ENCODE peak calls at places on chromosomes 6 and 20, in eight cellular contexts. I is dorsolateral prefrontal cortex; N is tibial artery; A is CD4-positive, alpha-beta T cell; B is uterus; J is psoas muscle; K is stomach; G is endothelial cell of umbilical vein. X is an unnamed sample. For H3K27me3, the result is how much of the 10 kb centered on the place peaks cover.

GRCh38 chr6:141492885-141493284 is 639.8 kb upstream of the GJE1 start:
- DNase-seq in A (no peak), K (no peak), N (no peak), B (no peak), I (no peak), G (no peak), J (no peak), X (no peak)

GRCh38 chr6:167449099-167449861 is 124.4 kb downstream of the TTLL2 start:
- DNase-seq in G (no peak), A (no peak), J (no peak), B (no peak), K (no peak), N (no peak), I (no peak), X (no peak)

GRCh38 chr20:5495026-5495425 is 178.3 kb upstream of the PROKR2 start:
- DNase-seq in K (no peak), N (no peak), G (no peak), J (no peak), I (no peak), A (no peak), B (no peak), X (no peak)

GRCh38 chr20:9467995-9468394 is 46.4 kb upstream of the LAMP5 start:
- DNase-seq in J (no peak), N (no peak), K (no peak), A (no peak), I (no peak), B (no peak), G (no peak), X (no peak)

GRCh38 chr6:95923518-95923917 is 92.3 kb upstream of the FUT9 start:
- DNase-seq in K (peak), I (no peak), A (no peak), N (no peak), B (no peak), J (no peak), G (no peak), X (no peak)

GRCh38 chr6:36075656-36076055 is 48.0 kb downstream of the MAPK14 start:
- DNase-seq in A (no peak), G (no peak), K (no peak), B (no peak), I (no peak), J (no peak), N (no peak), X (no peak)

GRCh38 chr6:89148016-89148750 is 2.3 kb downstream of the PM20D2 start:
- DNase-seq in K (no peak), B (no peak), I (no peak), A (no peak), N (no peak), G (no peak), J (no peak), X (no peak)

GRCh38 chr20:7015257-7015656 is 247.8 kb downstream of the BMP2 start:
- DNase-seq in G (no peak), N (no peak), B (no peak), I (no peak), J (no peak), A (no peak), K (no peak), X (no peak)

GRCh38 chr20:44030394-44030793 is 115.7 kb downstream of the TOX2 start:
- DNase-seq in A (no peak), K (peak), N (no peak), J (no peak), G (no peak), I (no peak), B (no peak), X (no peak)
- TF ChIP-seq CTCF in A (no peak), K (no peak), N (no peak), J (no peak), G (no peak), I (no peak), B (no peak), X (no peak)

GRCh38 chr20:59745716-59746115 is 141.4 kb downstream of the PHACTR3 start:
- DNase-seq in B (no peak), J (no peak), N (no peak), G (no peak), I (no peak), A (no peak), K (no peak), X (no peak)
- H3K27me3 ChIP-seq in B (under half), J (under half), N (under half), G (under half), I (under half), A (under half), K (under half), X (under half)

GRCh38 chr20:35306931-35307517 is 14.8 kb upstream of the FAM83C start:
- DNase-seq in A (no peak), I (peak), K (peak), J (peak), N (no peak), G (peak), B (no peak), X (peak)
- H3K27ac ChIP-seq in A (no peak), I (no peak), K (peak), J (peak), N (peak), G (peak), B (no peak), X (peak)

DNA sequence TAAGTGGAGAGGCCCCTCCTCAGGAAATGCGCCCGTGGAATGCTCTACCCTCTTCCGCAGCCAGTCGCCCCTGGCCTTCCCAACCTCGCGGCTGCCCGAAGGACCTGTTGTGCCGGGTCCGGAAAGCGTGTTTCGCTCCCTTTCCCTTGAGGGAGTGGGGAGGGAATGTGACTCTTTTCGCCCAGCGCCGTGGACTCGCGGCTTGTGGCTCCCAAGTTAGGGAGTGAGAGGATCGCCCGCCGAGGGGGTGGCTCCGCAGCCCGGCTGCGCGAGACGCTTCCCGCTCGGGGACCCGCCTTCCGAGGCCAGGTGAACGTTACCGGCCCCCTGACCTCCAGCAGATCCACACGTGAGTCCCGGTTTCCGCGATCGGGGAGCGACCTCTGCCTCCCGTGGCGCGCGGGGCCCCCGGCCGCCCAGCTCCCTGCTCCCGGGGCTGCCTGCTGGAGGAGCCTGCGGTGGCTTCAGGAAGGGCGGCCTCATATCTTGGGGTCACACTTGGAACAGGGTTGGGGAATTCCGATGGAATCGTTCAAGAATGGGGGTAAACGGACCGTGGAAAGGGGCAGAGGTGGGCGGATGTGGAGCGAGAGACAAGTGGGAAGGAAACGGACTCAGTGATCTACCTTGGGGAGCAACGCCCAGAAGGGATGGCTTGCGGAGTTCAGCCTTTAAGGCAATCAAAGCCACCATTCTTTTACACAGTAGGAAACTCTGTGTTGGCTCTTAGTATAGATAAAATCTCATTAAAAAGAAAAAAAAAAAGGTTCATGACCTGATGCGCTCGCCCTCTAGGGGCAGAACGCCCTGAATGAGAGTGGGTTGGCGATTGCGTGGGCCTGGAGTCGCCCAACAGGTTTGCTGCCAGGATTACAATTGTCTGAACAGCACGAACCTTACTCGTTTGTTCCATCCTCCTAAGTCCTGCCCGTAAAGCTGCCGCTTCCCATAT is 887 bp downstream of the TPD52L1 start:
- DNase-seq in N (peak), G (no peak), J (peak), B (peak), A (no peak), I (no peak), K (no peak), X (no peak)
- TF ChIP-seq CTCF in N (peak), G (no peak), J (peak), B (no peak), A (no peak), I (peak), K (peak), X (peak)

GRCh38 chr6:166052837-166053236 is 114.8 kb downstream of the TBXT start:
- DNase-seq in I (no peak), N (no peak), B (no peak), A (no peak), G (no peak), J (no peak), K (no peak), X (no peak)

GRCh38 chr6:166058064-166058739 is 109.4 kb downstream of the TBXT start:
- DNase-seq in A (no peak), I (no peak), G (no peak), K (no peak), J (no peak), B (peak), N (no peak), X (peak)

GRCh38 chr6:166055801-166056200 is 111.8 kb downstream of the TBXT start:
- DNase-seq in K (no peak), G (no peak), J (no peak), A (no peak), I (no peak), B (no peak), N (no peak), X (no peak)

GRCh38 chr6:166056637-166057036 is 111.0 kb downstream of the TBXT start:
- DNase-seq in I (peak), J (peak), G (no peak), N (peak), A (no peak), K (no peak), B (peak), X (peak)
- H3K27me3 ChIP-seq in I (under half), J (under half), G (under half), N (under half), A (under half), K (under half), B (under half), X (under half)

GRCh38 chr20:17875106-17875980 is 93.3 kb downstream of the SNX5 start:
- DNase-seq in I (no peak), A (no peak), K (peak), N (peak), B (peak), G (peak), J (peak), X (no peak)

GRCh38 chr20:17874271-17875105 is 94.1 kb downstream of the SNX5 start:
- DNase-seq in I (no peak), G (no peak), K (no peak), J (no peak), A (no peak), N (peak), B (no peak), X (no peak)

GRCh38 chr20:17872434-17872833 is 96.2 kb downstream of the SNX5 start:
- DNase-seq in N (no peak), J (no peak), B (no peak), A (no peak), G (no peak), K (no peak), I (no peak), X (no peak)

GRCh38 chr20:17872920-17873319 is 95.7 kb downstream of the SNX5 start:
- DNase-seq in N (peak), I (no peak), K (no peak), G (no peak), A (no peak), B (no peak), J (no peak), X (no peak)

GRCh38 chr20:17873410-17874270 is 95.0 kb downstream of the SNX5 start:
- DNase-seq in I (no peak), K (peak), N (peak), J (peak), A (no peak), G (peak), B (peak), X (peak)
- H3K27ac ChIP-seq in I (no peak), K (peak), N (peak), J (no peak), A (no peak), G (no peak), B (peak), X (peak)

DNA sequence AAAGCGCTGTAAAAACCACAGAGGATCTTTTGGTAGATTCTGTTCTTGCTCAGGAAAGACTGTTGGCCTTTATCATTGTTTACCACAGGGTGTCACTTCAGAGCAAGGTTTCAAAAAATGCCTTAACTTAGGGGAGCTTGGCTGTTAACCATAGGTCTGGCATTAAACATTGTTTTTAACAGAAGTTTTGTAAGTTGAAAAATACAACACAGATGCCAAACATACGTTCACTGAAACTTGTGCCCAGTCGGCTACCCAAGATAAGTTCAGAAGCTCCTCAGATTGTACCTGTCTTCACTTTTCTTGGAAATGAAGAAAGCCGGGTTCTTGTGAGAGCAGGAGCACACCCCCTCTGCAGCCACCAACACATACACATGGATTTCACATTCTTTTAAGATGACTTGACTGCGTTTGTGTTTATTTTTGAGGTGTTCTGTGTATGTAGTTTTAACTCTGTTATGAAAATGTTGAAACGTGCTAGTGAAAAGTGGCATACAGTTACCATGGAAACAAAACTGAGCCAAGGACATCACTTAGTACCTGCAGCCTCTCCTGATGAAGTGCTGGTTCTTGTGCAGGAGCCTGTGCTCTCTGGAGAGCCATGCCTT is 64.9 kb downstream of the SYCP2L start:
- DNase-seq in I (no peak), B (no peak), A (no peak), N (no peak), J (no peak), K (no peak), G (peak), X (peak)
- TF ChIP-seq CTCF in I (peak), B (peak), A (no peak), N (peak), J (peak), K (peak), G (peak), X (peak)

DNA sequence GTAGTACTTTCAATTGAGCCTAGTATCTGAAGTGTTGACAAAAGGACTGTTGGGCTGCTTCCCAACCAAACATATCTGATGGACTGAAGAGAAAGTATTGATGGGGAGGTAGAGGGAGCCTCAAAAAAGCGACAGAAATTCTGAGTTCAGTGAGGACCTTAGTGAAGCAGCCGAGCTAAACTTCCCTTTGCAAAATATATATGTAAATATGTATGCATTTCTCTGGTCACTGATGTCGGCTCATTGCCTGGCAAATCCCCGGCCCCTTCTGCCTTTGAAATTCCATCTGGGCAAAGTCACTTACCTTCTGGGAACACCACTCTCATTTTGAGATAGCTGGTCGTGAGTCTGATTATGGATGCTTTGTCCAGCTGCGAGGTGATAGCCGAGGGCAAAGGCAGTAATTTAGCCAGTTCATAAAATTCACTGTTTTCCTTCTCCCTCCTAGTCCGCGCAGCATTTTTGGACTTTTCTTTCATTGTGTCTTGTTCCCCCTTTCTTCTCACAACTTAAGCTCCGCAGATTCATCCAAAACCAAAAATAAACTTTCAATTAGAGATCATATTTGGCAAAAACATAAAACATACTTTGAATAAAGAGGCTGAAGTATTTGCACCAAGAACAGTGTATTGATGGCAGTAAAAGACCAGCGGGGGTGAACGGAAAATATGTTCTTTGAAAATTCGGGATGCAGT is 1.6 kb downstream of the SIM1 start:
- DNase-seq in N (no peak), G (peak), A (no peak), K (no peak), I (no peak), J (no peak), B (no peak), X (no peak)
- H3K27me3 ChIP-seq in N (half or more), G (half or more), A (half or more), K (half or more), I (half or more), J (under half), B (under half), X (half or more)

DNA sequence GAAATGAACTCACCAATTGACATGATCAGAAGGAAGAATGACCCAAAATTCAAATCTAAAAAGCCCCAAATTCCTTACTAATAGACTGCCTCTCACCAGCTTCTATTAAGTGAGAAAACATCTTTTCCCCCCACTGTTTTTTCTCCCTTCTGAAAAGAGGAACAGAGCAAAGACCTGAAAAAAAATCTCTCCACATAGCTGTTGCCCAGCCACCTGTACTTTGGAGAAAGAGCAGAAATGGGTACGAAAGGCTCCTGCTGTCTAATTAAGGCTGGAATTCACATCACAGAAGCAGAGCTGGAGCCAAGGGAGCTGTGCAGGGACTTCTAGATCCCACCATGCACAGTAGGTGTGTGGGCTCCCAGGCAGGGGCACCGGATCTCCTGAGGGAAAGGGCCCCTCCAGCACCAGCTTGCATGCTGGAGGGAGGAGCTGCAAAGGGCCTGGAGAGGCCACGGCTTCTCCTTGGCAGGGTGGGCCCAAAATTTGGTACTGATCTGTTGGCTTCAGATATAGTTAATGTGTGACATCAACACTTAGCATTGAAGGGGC is 73.2 kb upstream of the DUSP22 start:
- DNase-seq in J (no peak), G (no peak), K (no peak), N (no peak), A (no peak), B (no peak), I (no peak), X (no peak)
- H3K27ac ChIP-seq in J (no peak), G (no peak), K (no peak), N (no peak), A (no peak), B (no peak), I (no peak), X (no peak)